ENCODE peak calls at places on chromosomes 4 and X, in four cellular contexts. I, K, E and Y are unnamed samples.

GRCh38 chr4:106316773-106317409 is 541 bp downstream of the AIMP1 start:
- DNase-seq in I (no peak), K (no peak), E (peak; percentile 32), Y (no peak)

GRCh38 chr4:175813126-175813715 is 1.2 kb upstream of the GPM6A start:
- DNase-seq in K (no peak), I (no peak), E (no peak), Y (no peak)

GRCh38 chrX:39591099-39591498 is 506.7 kb downstream of the BCOR start:
- DNase-seq in E (no peak), I (no peak), K (no peak), Y (no peak)

GRCh38 chr4:143252478-143252877 is 67.8 kb downstream of the USP38 start:
- DNase-seq in I (no peak), K (no peak), E (no peak), Y (no peak)

GRCh38 chr4:110865611-110866254 is 242.9 kb upstream of the PITX2 start:
- DNase-seq in K (no peak), I (no peak), E (no peak), Y (no peak)

GRCh38 chr4:73904491-73904890 is 35.3 kb downstream of the CXCL1 start:
- DNase-seq in K (no peak), I (no peak), E (peak; percentile 15), Y (no peak)

GRCh38 chr4:77578145-77578544 is 27.5 kb upstream of the CXCL13 start:
- DNase-seq in I (no peak), E (no peak), K (peak; percentile 16), Y (no peak)

GRCh38 chr4:105149771-105150170 is 3.1 kb downstream of the TET2 start:
- DNase-seq in K (no peak), I (no peak), E (no peak), Y (no peak)

GRCh38 chrX:18666614-18667013 is 5.3 kb downstream of the RS1 start:
- DNase-seq in K (no peak), I (no peak), E (no peak), Y (no peak)

GRCh38 chr4:2786794-2787229 is 6.1 kb upstream of the SH3BP2 start:
- DNase-seq in K (no peak), E (no peak), I (no peak), Y (no peak)

GRCh38 chrX:11352296-11352741 is 59.1 kb downstream of the AMELX start:
- DNase-seq in E (no peak), K (no peak), I (no peak), Y (no peak)

GRCh38 chrX:106898462-106898861 is 4.7 kb downstream of the RIPPLY1 start:
- DNase-seq in E (peak; percentile 34), I (peak; percentile 80), K (no peak), Y (peak; percentile 42)

GRCh38 chr4:166044871-166045270 is 171.8 kb downstream of the TLL1 start:
- DNase-seq in I (no peak), K (no peak), E (no peak), Y (no peak)

GRCh38 chr4:110361921-110362320 is 114.0 kb upstream of the ENPEP start:
- DNase-seq in I (no peak), K (no peak), E (no peak), Y (no peak)

GRCh38 chrX:113400193-113400704 is 559.6 kb upstream of the AMOT start:
- DNase-seq in K (no peak), I (peak; percentile 14), E (no peak), Y (no peak)

GRCh38 chrX:133783273-133783672 is 202.1 kb downstream of the GPC3 start:
- DNase-seq in K (no peak), E (no peak), I (no peak), Y (no peak)

GRCh38 chr4:10098770-10099139 is 17.8 kb downstream of the WDR1 start:
- DNase-seq in I (no peak), E (no peak), K (no peak), Y (no peak)

GRCh38 chrX:39563189-39563588 is 534.6 kb downstream of the BCOR start:
- DNase-seq in K (no peak), I (no peak), E (no peak), Y (no peak)

GRCh38 chr4:106541253-106541652 is 172.7 kb upstream of the GIMD1 start:
- DNase-seq in E (no peak), I (no peak), K (no peak), Y (peak; percentile 0)

GRCh38 chr4:17771284-17771908 is 10.0 kb downstream of the FAM184B start:
- DNase-seq in E (no peak), K (no peak), I (no peak), Y (no peak)

GRCh38 chr4:164997324-164997723 is 19.9 kb upstream of the TRIM61 start:
- DNase-seq in I (peak; percentile 16), K (no peak), E (no peak), Y (peak; percentile 17)

GRCh38 chr4:40140206-40140605 is 56.6 kb upstream of the RHOH start:
- DNase-seq in E (no peak), I (no peak), K (no peak), Y (no peak)

GRCh38 chr4:137749466-137749865 is 217.2 kb upstream of the PCDH18 start:
- DNase-seq in K (no peak), E (no peak), I (no peak), Y (no peak)

GRCh38 chr4:25835384-25835783 is 27.4 kb downstream of the SEL1L3 start:
- DNase-seq in K (no peak), E (no peak), I (no peak), Y (no peak)

GRCh38 chr4:37644962-37645361 is 41.2 kb downstream of the RELL1 start:
- DNase-seq in K (no peak), E (no peak), I (no peak), Y (no peak)

GRCh38 chrX:2883770-2884169 is 45.4 kb downstream of the ARSD start:
- DNase-seq in E (no peak), K (no peak), I (no peak), Y (no peak)

GRCh38 chr4:139943277-139943676 is 210.7 kb downstream of the MAML3 start:
- DNase-seq in K (no peak), E (no peak), I (no peak), Y (no peak)

GRCh38 chr4:139633661-139634060 is 32.0 kb upstream of the MGST2 start:
- DNase-seq in K (peak; percentile 48), E (no peak), I (peak; percentile 38), Y (peak; percentile 42)

GRCh38 chrX:80354966-80355465 is 65.2 kb upstream of the TENT5D start:
- DNase-seq in K (no peak), E (no peak), I (no peak), Y (no peak)

GRCh38 chrX:106802388-106803275 is at the start of gene TBC1D8B:
- DNase-seq in I (peak; percentile 89), E (peak; percentile 13), K (peak; percentile 70), Y (peak; percentile 80)

GRCh38 chr4:153497091-153497531 is 31.0 kb downstream of the TMEM131L start:
- DNase-seq in E (no peak), I (peak; percentile 58), K (no peak), Y (peak; percentile 3)

GRCh38 chrX:46737462-46737861 is 21.5 kb downstream of the SLC9A7 start:
- DNase-seq in K (no peak), I (no peak), E (no peak), Y (no peak)

GRCh38 chr4:22962186-22962786 is 269.5 kb downstream of the GBA3 start:
- DNase-seq in K (no peak), I (no peak), E (peak; percentile 9), Y (no peak)

GRCh38 chrX:119132961-119133360 is 5.3 kb upstream of the KIAA1210 start:
- DNase-seq in K (no peak), I (no peak), E (no peak), Y (no peak)

GRCh38 chr4:38957947-38958346 is 74.3 kb downstream of the TMEM156 start:
- DNase-seq in E (no peak), K (no peak), I (no peak), Y (no peak)

GRCh38 chrX:65014230-65014629 is 38.0 kb upstream of the ZC4H2 start:
- DNase-seq in K (no peak), I (no peak), E (no peak), Y (no peak)

GRCh38 chrX:110056419-110056818 is 53.5 kb downstream of the TMEM164 start:
- DNase-seq in K (no peak), E (no peak), I (no peak), Y (no peak)

GRCh38 chr4:53098681-53099121 is 236.6 kb downstream of the RASL11B start:
- DNase-seq in K (no peak), E (no peak), I (no peak), Y (no peak)
- TF ChIP-seq NR3C1 in K (no peak), E (no peak), I (no peak), Y (no peak)

DNA sequence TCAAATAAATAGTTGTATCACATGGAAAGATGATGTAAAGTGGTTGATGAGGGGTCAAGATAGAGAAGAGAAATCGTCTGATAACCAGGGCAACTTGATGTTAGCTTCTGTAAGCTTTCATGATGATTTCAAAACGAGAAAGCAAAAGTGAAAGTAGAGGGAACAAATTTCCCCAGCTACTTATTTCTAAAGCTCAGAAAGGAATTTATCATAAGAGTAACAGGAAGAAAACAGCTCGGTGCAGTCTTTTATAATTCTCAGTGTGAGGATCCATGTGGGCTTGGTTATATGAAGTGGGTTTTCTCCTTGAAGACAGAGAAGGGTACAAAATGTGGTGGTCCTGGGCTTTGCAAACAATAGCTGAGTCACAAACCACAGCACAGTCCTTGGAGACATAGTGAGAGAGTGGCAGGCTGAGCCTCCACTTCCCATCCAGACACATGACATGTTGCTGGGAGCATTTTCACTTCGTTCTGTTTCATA is 32.1 kb upstream of the GLRA2 start:
- DNase-seq in I (no peak), K (no peak), E (no peak), Y (no peak)
- TF ChIP-seq NR3C1 in I (no peak), K (no peak), E (no peak), Y (no peak)

GRCh38 chr4:6603128-6603527 is 28.1 kb downstream of the MAN2B2 start:
- DNase-seq in E (no peak), I (no peak), K (no peak), Y (no peak)

GRCh38 chr4:6605605-6606004 is 30.6 kb downstream of the MAN2B2 start:
- DNase-seq in I (no peak), E (no peak), K (no peak), Y (no peak)

GRCh38 chr4:6601661-6602250 is 26.8 kb downstream of the MAN2B2 start:
- DNase-seq in E (no peak), I (peak; percentile 47), K (no peak), Y (no peak)

GRCh38 chr4:6605114-6605513 is 30.1 kb downstream of the MAN2B2 start:
- DNase-seq in K (no peak), E (no peak), I (no peak), Y (no peak)

DNA sequence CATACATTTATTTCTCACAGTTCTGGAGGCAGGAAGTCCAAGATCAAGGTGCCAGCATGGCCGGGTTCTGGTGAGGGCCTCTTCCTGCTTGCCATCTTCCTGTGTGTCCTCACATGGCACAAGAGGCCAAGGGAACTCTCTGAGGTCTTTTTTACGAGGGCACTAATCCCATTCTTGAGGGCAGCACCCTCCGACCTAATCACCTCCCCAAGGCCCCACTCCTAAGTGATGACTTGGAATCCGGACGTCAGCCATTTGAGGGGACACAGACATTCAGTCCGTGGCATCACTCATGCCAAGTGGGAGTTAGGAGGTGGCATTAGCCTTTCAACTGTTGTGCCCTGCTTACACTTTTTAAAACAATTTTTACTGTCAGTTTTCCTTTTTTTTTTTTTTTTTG is 27.3 kb downstream of the MAN2B2 start:
- DNase-seq in K (no peak), I (no peak), E (no peak), Y (no peak)
- TF ChIP-seq NR3C1 in K (no peak), I (no peak), E (no peak), Y (no peak)

DNA sequence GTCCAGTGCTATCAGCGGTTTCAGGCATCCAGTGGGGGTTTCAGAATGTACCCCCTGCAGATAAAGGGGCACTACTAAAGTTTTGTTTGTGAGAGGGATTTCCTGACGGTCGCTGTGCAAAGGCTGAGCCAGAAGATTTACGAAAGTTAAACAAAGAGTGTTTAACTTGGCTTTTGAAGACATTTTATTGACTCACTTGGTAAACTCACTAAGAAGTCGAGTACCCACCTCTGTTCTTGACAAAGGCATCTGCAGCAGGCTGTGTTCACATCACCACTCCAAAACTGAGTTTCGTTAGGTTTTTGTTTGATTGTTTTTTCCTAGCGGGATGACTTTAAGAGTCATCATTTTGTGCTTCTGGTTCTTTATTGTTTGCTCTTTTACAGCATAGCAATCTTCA is 143.9 kb upstream of the TBL1X start:
- DNase-seq in I (no peak), K (no peak), E (no peak), Y (peak; percentile 87)
- TF ChIP-seq NR3C1 in I (no peak), K (no peak), E (no peak), Y (no peak)